ENCODE peak calls at places on chromosome 5, in four cellular contexts. X is skeletal muscle cell, S is choroid plexus epithelial cell, F is nucleus accumbens. T is an unnamed sample.

GRCh38 chr5:175597718-175598117 is 60.2 kb upstream of the HRH2 start:
- DNase-seq in S (no peak), F (no peak), X (no peak), T (no peak)

GRCh38 chr5:27523629-27524028 is 485.2 kb upstream of the CDH9 start:
- DNase-seq in X (no peak), F (no peak), S (no peak), T (no peak)

GRCh38 chr5:143796753-143797152 is 15.2 kb upstream of the HMHB1 start:
- DNase-seq in X (no peak), S (no peak), F (no peak), T (no peak)

GRCh38 chr5:147234825-147235635 is at the start of gene STK32A:
- DNase-seq in F (peak), S (peak), X (no peak), T (no peak)

GRCh38 chr5:172450861-172451695 is 3.2 kb downstream of the SH3PXD2B start:
- DNase-seq in X (no peak), S (peak), F (no peak), T (peak)

GRCh38 chr5:53817183-53817582 is 256.7 kb downstream of the NDUFS4 start:
- DNase-seq in F (no peak), S (peak), X (no peak), T (no peak)

GRCh38 chr5:125256296-125256695 is 509.9 kb upstream of the ZNF608 start:
- DNase-seq in S (no peak), F (no peak), X (no peak), T (peak)

GRCh38 chr5:59357421-59357977 is 536.0 kb downstream of the PDE4D start:
- DNase-seq in S (peak), X (no peak), F (no peak), T (no peak)

GRCh38 chr5:139912158-139912557 is 116.5 kb downstream of the PSD2 start:
- DNase-seq in X (no peak), S (no peak), F (no peak), T (no peak)

GRCh38 chr5:107553063-107553676 is 117.6 kb downstream of the EFNA5 start:
- DNase-seq in S (no peak), F (no peak), X (no peak), T (no peak)

GRCh38 chr5:125415126-125415525 is 668.7 kb upstream of the ZNF608 start:
- DNase-seq in F (no peak), X (no peak), S (no peak), T (no peak)

GRCh38 chr5:136070486-136071285 is 41.9 kb downstream of the TGFBI start:
- DNase-seq in X (no peak), S (no peak), F (no peak), T (peak)

GRCh38 chr5:81397169-81397568 is 3.2 kb upstream of the ACOT12 start:
- DNase-seq in F (no peak), X (no peak), S (peak), T (peak)

GRCh38 chr5:40674661-40675235 is 5.0 kb upstream of the PTGER4 start:
- DNase-seq in S (no peak), X (no peak), F (no peak), T (no peak)

GRCh38 chr5:109819878-109820277 is 130.2 kb downstream of the MAN2A1 start:
- DNase-seq in X (no peak), F (no peak), S (no peak), T (no peak)

GRCh38 chr5:60503771-60504170 is 196.2 kb downstream of the DEPDC1B start:
- DNase-seq in X (no peak), S (no peak), F (no peak), T (no peak)

GRCh38 chr5:151264113-151264512 is 11.1 kb downstream of the GM2A start:
- DNase-seq in F (no peak), X (no peak), S (peak), T (no peak)

GRCh38 chr5:138212828-138213160 is 329 bp downstream of the CDC23 start:
- DNase-seq in F (no peak), X (no peak), S (peak), T (no peak)

GRCh38 chr5:73591102-73591695 is 25.7 kb downstream of the UTP15 start:
- DNase-seq in X (peak), S (peak), F (no peak), T (peak)

GRCh38 chr5:113199122-113199905 is 222.7 kb downstream of the DCP2 start:
- DNase-seq in X (peak), F (no peak), S (peak), T (no peak)

GRCh38 chr5:121762416-121762815 is 89.3 kb upstream of the FTMT start:
- DNase-seq in X (no peak), F (no peak), S (no peak), T (no peak)

GRCh38 chr5:124654418-124654817 is 92.0 kb downstream of the ZNF608 start:
- DNase-seq in F (no peak), S (peak), X (no peak), T (peak)

T was measured in cerebellar cortex.